ENCODE peak calls at places on chromosome 12, in five cellular contexts. One of them, this sample, is unnamed.

GRCh38 chr12:25972783-25973182 is 14.3 kb downstream of the RASSF8 start:
- DNase-seq in C1 segment of cervical spinal cord: no peak
- DNase-seq in GM19239: no peak
- DNase-seq in WTC11: no peak
- DNase-seq in aorta: no peak
- DNase-seq in this sample: no peak

GRCh38 chr12:510071-510825 is 50.5 kb downstream of the B4GALNT3 start:
- DNase-seq in C1 segment of cervical spinal cord: peak; percentile 23
- DNase-seq in GM19239: no peak
- DNase-seq in WTC11: peak; percentile 37
- DNase-seq in aorta: no peak
- DNase-seq in this sample: no peak

GRCh38 chr12:22658214-22658613 is 33.2 kb downstream of the ETNK1 start:
- DNase-seq in C1 segment of cervical spinal cord: no peak
- DNase-seq in GM19239: no peak
- DNase-seq in WTC11: no peak
- DNase-seq in aorta: no peak
- DNase-seq in this sample: no peak

GRCh38 chr12:13211859-13212664 is 15.5 kb downstream of the EMP1 start:
- DNase-seq in C1 segment of cervical spinal cord: peak; percentile 45
- DNase-seq in GM19239: peak; percentile 36
- DNase-seq in WTC11: peak; percentile 68
- DNase-seq in aorta: no peak
- DNase-seq in this sample: peak; percentile 76

GRCh38 chr12:77388611-77389265 is 323.4 kb upstream of the E2F7 start:
- DNase-seq in C1 segment of cervical spinal cord: no peak
- DNase-seq in GM19239: no peak
- DNase-seq in WTC11: no peak
- DNase-seq in aorta: no peak
- DNase-seq in this sample: no peak

GRCh38 chr12:66111605-66112004 is 18.9 kb downstream of the LLPH start:
- DNase-seq in C1 segment of cervical spinal cord: no peak
- DNase-seq in GM19239: no peak
- DNase-seq in WTC11: no peak
- DNase-seq in aorta: no peak
- DNase-seq in this sample: no peak

GRCh38 chr12:94458882-94459772 is 540 bp downstream of the CEP83 start:
- DNase-seq in C1 segment of cervical spinal cord: no peak
- DNase-seq in GM19239: no peak
- DNase-seq in WTC11: no peak
- DNase-seq in aorta: no peak
- DNase-seq in this sample: no peak

GRCh38 chr12:129901256-129901655 is 2.6 kb downstream of the TMEM132D start:
- DNase-seq in C1 segment of cervical spinal cord: no peak
- DNase-seq in GM19239: no peak
- DNase-seq in WTC11: no peak
- DNase-seq in aorta: no peak
- DNase-seq in this sample: no peak

GRCh38 chr12:40312982-40313576 is 88.3 kb downstream of the LRRK2 start:
- DNase-seq in C1 segment of cervical spinal cord: no peak
- DNase-seq in GM19239: no peak
- DNase-seq in WTC11: no peak
- DNase-seq in aorta: no peak
- DNase-seq in this sample: no peak

GRCh38 chr12:27550653-27550975 is 26.6 kb downstream of the PPFIBP1 start:
- DNase-seq in C1 segment of cervical spinal cord: no peak
- DNase-seq in GM19239: no peak
- DNase-seq in WTC11: no peak
- DNase-seq in aorta: no peak
- DNase-seq in this sample: no peak

GRCh38 chr12:49909826-49910225 is 6.1 kb upstream of the FAIM2 start:
- DNase-seq in C1 segment of cervical spinal cord: no peak
- DNase-seq in GM19239: no peak
- DNase-seq in WTC11: peak; percentile 54
- DNase-seq in aorta: peak; percentile 62
- DNase-seq in this sample: no peak

GRCh38 chr12:132638541-132639408 is 20.2 kb downstream of the P2RX2 start:
- DNase-seq in C1 segment of cervical spinal cord: no peak
- DNase-seq in GM19239: no peak
- DNase-seq in WTC11: peak; percentile 46
- DNase-seq in aorta: peak; percentile 74
- DNase-seq in this sample: no peak

GRCh38 chr12:13177373-13177772 is 19.2 kb upstream of the EMP1 start:
- DNase-seq in C1 segment of cervical spinal cord: no peak
- DNase-seq in GM19239: no peak
- DNase-seq in WTC11: no peak
- DNase-seq in aorta: no peak
- DNase-seq in this sample: no peak

GRCh38 chr12:93530358-93530757 is 42.1 kb upstream of the SOCS2 start:
- DNase-seq in C1 segment of cervical spinal cord: no peak
- DNase-seq in GM19239: no peak
- DNase-seq in WTC11: no peak
- DNase-seq in aorta: no peak
- DNase-seq in this sample: no peak

GRCh38 chr12:57545809-57546437 is 1.1 kb downstream of the DCTN2 start:
- DNase-seq in C1 segment of cervical spinal cord: no peak
- DNase-seq in GM19239: no peak
- DNase-seq in WTC11: no peak
- DNase-seq in aorta: no peak
- DNase-seq in this sample: no peak

GRCh38 chr12:11486623-11487444 is 91.5 kb upstream of the PRB2 start:
- DNase-seq in C1 segment of cervical spinal cord: peak; percentile 38
- DNase-seq in GM19239: peak; percentile 55
- DNase-seq in WTC11: peak; percentile 69
- DNase-seq in aorta: peak; percentile 89
- DNase-seq in this sample: peak; percentile 44

GRCh38 chr12:15234011-15234410 is 12.8 kb upstream of the RERG start:
- DNase-seq in C1 segment of cervical spinal cord: no peak
- DNase-seq in GM19239: no peak
- DNase-seq in WTC11: no peak
- DNase-seq in aorta: no peak
- DNase-seq in this sample: no peak

GRCh38 chr12:7747196-7747595 is at the start of gene CLEC4C:
- DNase-seq in C1 segment of cervical spinal cord: no peak
- DNase-seq in GM19239: no peak
- DNase-seq in WTC11: no peak
- DNase-seq in aorta: no peak
- DNase-seq in this sample: no peak

GRCh38 chr12:111754671-111755070 is 12.1 kb upstream of the ALDH2 start:
- DNase-seq in C1 segment of cervical spinal cord: peak; percentile 37
- DNase-seq in GM19239: no peak
- DNase-seq in WTC11: no peak
- DNase-seq in aorta: no peak
- DNase-seq in this sample: no peak

GRCh38 chr12:93609281-93610192 is 37.1 kb downstream of the SOCS2 start:
- DNase-seq in C1 segment of cervical spinal cord: no peak
- DNase-seq in GM19239: no peak
- DNase-seq in WTC11: no peak
- DNase-seq in aorta: no peak
- DNase-seq in this sample: no peak

GRCh38 chr12:131606218-131606899 is 104.5 kb upstream of the SFSWAP start:
- DNase-seq in C1 segment of cervical spinal cord: no peak
- DNase-seq in GM19239: no peak
- DNase-seq in WTC11: no peak
- DNase-seq in aorta: no peak
- DNase-seq in this sample: no peak

GRCh38 chr12:27610380-27610779 is 85.9 kb upstream of the REP15 start:
- DNase-seq in C1 segment of cervical spinal cord: no peak
- DNase-seq in GM19239: no peak
- DNase-seq in WTC11: no peak
- DNase-seq in aorta: no peak
- DNase-seq in this sample: no peak

GRCh38 chr12:111304642-111305071 is 64.2 kb downstream of the PHETA1 start:
- DNase-seq in C1 segment of cervical spinal cord: no peak
- DNase-seq in GM19239: no peak
- DNase-seq in WTC11: peak; percentile 77
- DNase-seq in aorta: no peak
- DNase-seq in this sample: peak; percentile 23

GRCh38 chr12:116423053-116423452 is 136.1 kb upstream of the MAP1LC3B2 start:
- DNase-seq in C1 segment of cervical spinal cord: no peak
- DNase-seq in GM19239: no peak
- DNase-seq in WTC11: no peak
- DNase-seq in aorta: no peak
- DNase-seq in this sample: no peak

GRCh38 chr12:128643106-128643651 is 180.6 kb downstream of the SLC15A4 start:
- DNase-seq in C1 segment of cervical spinal cord: peak; percentile 5
- DNase-seq in GM19239: no peak
- DNase-seq in WTC11: no peak
- DNase-seq in aorta: no peak
- DNase-seq in this sample: no peak

GRCh38 chr12:18595406-18595805 is 142.4 kb downstream of the PLCZ1 start:
- DNase-seq in C1 segment of cervical spinal cord: no peak
- DNase-seq in GM19239: no peak
- DNase-seq in WTC11: no peak
- DNase-seq in aorta: no peak
- DNase-seq in this sample: no peak

GRCh38 chr12:79409562-79409961 is 281.2 kb downstream of the PAWR start:
- DNase-seq in C1 segment of cervical spinal cord: no peak
- DNase-seq in GM19239: no peak
- DNase-seq in WTC11: no peak
- DNase-seq in aorta: no peak
- DNase-seq in this sample: no peak

This sample was measured in naive thymus-derived CD4-positive, alpha-beta T cell.